ENCODE peak calls at places on chromosomes 2 and 18, in six cellular contexts. W is HCT116, F is NB4, I is skeletal muscle cell, D is MM.1S, K is uterus. E is an unnamed sample.

GRCh38 chr2:97742381-97742847 is 29.0 kb downstream of the ZAP70 start:
- DNase-seq in W (no peak), F (peak), I (no peak), D (no peak), K (no peak), E (no peak)

GRCh38 chr2:212032536-212033219 is 505.9 kb downstream of the ERBB4 start:
- DNase-seq in W (no peak), F (no peak), I (no peak), D (no peak), K (no peak), E (no peak)

GRCh38 chr18:76932026-76932819 is 109.9 kb downstream of the ZNF236 start:
- DNase-seq in W (no peak), F (no peak), I (peak), D (no peak), K (peak), E (no peak)

GRCh38 chr2:167510071-167510759 is 621.9 kb downstream of the XIRP2 start:
- DNase-seq in W (no peak), F (no peak), I (no peak), D (no peak), K (no peak), E (no peak)

GRCh38 chr2:99880148-99880983 is 262.0 kb downstream of the AFF3 start:
- DNase-seq in W (no peak), F (no peak), I (peak), D (no peak), K (no peak), E (no peak)

GRCh38 chr18:59249186-59249774 is 24.0 kb downstream of the RAX start:
- DNase-seq in W (peak), F (peak), I (peak), D (peak), K (peak), E (peak)

GRCh38 chr2:12333293-12333692 is 383.4 kb upstream of the TRIB2 start:
- DNase-seq in W (no peak), F (no peak), I (no peak), D (no peak), K (no peak), E (no peak)

GRCh38 chr2:122856696-122857095 is 1101.2 kb downstream of the TSN start:
- DNase-seq in W (no peak), F (no peak), I (no peak), D (no peak), K (no peak), E (no peak)

GRCh38 chr2:216391401-216391800 is 19.1 kb upstream of the MARCHF4 start:
- DNase-seq in W (no peak), F (no peak), I (no peak), D (no peak), K (no peak), E (no peak)

GRCh38 chr2:189115126-189115525 is 64.4 kb downstream of the COL5A2 start:
- DNase-seq in W (peak), F (no peak), I (no peak), D (no peak), K (no peak), E (no peak)

GRCh38 chr2:217064234-217065103 is 204.6 kb upstream of the TNP1 start:
- DNase-seq in W (no peak), F (peak), I (peak), D (no peak), K (peak), E (no peak)

GRCh38 chr2:53740170-53740569 is 27.4 kb upstream of the CHAC2 start:
- DNase-seq in W (peak), F (peak), I (no peak), D (no peak), K (no peak), E (no peak)

GRCh38 chr2:179483131-179483530 is 218.5 kb upstream of the SESTD1 start:
- DNase-seq in W (no peak), F (no peak), I (no peak), D (no peak), K (no peak), E (no peak)

GRCh38 chr2:188235364-188235763 is 56.3 kb upstream of the GULP1 start:
- DNase-seq in W (no peak), F (peak), I (no peak), D (no peak), K (no peak), E (no peak)

GRCh38 chr18:35661483-35662146 is 80.1 kb downstream of the GALNT1 start:
- DNase-seq in W (no peak), F (peak), I (no peak), D (peak), K (no peak), E (no peak)

GRCh38 chr18:79630266-79631095 is 49.1 kb upstream of the CTDP1 start:
- DNase-seq in W (no peak), F (peak), I (no peak), D (no peak), K (no peak), E (no peak)

GRCh38 chr18:22913861-22914260 is 19.3 kb upstream of the RBBP8 start:
- DNase-seq in W (peak), F (no peak), I (no peak), D (no peak), K (no peak), E (no peak)

GRCh38 chr2:6764968-6765723 is 100.6 kb downstream of the CMPK2 start:
- DNase-seq in W (no peak), F (no peak), I (no peak), D (no peak), K (no peak), E (no peak)

GRCh38 chr2:104050632-104051242 is 803.2 kb upstream of the POU3F3 start:
- DNase-seq in W (no peak), F (no peak), I (no peak), D (no peak), K (no peak), E (no peak)

DNA sequence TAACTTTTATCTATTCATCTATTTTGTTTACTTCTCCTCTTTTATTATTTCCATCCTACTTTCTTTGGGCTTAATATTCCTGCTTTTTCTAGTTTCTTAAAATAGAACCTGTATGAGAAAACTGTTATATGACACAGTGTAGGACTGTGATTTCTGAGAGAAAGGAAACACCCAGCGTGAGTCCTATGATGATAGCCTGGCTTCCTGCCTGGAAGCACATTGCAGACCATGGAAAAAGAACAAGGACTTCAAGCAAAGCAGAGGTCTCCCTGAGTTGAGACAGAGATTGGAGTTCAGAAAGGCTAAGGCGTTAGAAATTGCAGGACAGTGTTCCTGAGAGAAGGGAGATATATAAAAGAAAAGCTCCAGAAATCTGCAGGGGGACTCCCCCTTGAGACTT is 7.8 kb downstream of the RBM44 start:
- DNase-seq in W (no peak), F (no peak), I (no peak), D (no peak), K (no peak), E (no peak)
- H3K4me3 ChIP-seq in W (no peak), F (no peak), I (no peak), D (no peak), K (no peak), E (no peak)

GRCh38 chr2:201188449-201188848 is 5.5 kb downstream of the CASP10 start:
- DNase-seq in W (no peak), F (no peak), I (no peak), D (no peak), K (no peak), E (no peak)

GRCh38 chr2:201180010-201180409 is 2.9 kb upstream of the CASP10 start:
- DNase-seq in W (no peak), F (peak), I (no peak), D (no peak), K (no peak), E (no peak)

GRCh38 chr2:201185863-201186262 is 2.9 kb downstream of the CASP10 start:
- DNase-seq in W (no peak), F (peak), I (no peak), D (no peak), K (no peak), E (no peak)

GRCh38 chr2:201182650-201183372 is at the start of gene CASP10:
- DNase-seq in W (peak), F (peak), I (no peak), D (peak), K (no peak), E (peak)

DNA sequence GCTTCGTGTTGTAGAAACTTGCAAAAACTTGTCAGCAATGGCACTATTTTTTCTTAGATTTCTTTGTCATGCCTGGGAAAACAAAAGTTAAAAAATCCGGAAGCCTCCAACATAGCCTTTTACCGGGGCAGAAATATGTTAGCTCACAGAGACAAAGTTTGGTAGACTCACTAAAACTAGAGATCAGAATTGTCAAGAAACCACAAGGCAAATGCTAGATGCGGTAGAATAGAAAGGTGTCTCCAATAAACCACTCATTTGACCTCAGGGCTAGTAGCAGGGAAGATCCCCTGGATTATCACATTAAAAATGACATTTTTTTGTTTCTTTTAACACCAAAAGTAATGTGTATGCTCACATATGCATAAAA is 417 bp downstream of the CASP10 start:
- DNase-seq in W (no peak), F (no peak), I (no peak), D (peak), K (no peak), E (no peak)
- H3K4me3 ChIP-seq in W (peak), F (peak), I (no peak), D (peak), K (peak), E (peak)

GRCh38 chr2:174025271-174026121 is 60.3 kb upstream of the SP3 start:
- DNase-seq in W (no peak), F (peak), I (peak), D (no peak), K (peak), E (no peak)
- H3K4me3 ChIP-seq in W (no peak), F (no peak), I (no peak), D (no peak), K (no peak), E (no peak)

GRCh38 chr2:74439373-74440004 is 2.2 kb downstream of the RTKN start:
- DNase-seq in W (no peak), F (no peak), I (no peak), D (no peak), K (no peak), E (no peak)
- H3K4me3 ChIP-seq in W (peak), F (no peak), I (peak), D (peak), K (peak), E (no peak)

GRCh38 chr2:231786177-231786916 is at the start of gene COPS7B:
- DNase-seq in W (peak), F (peak), I (peak), D (peak), K (peak), E (peak)
- H3K4me3 ChIP-seq in W (peak), F (peak), I (peak), D (peak), K (peak), E (peak)

GRCh38 chr2:173983414-173983871 is 18.3 kb upstream of the SP3 start:
- DNase-seq in W (no peak), F (no peak), I (peak), D (no peak), K (no peak), E (no peak)

GRCh38 chr2:173986805-173987204 is 21.6 kb upstream of the SP3 start:
- DNase-seq in W (no peak), F (no peak), I (peak), D (no peak), K (peak), E (no peak)

GRCh38 chr2:173982918-173983317 is 17.7 kb upstream of the SP3 start:
- DNase-seq in W (no peak), F (no peak), I (peak), D (no peak), K (peak), E (no peak)

GRCh38 chr2:173985595-173985994 is 20.4 kb upstream of the SP3 start:
- DNase-seq in W (no peak), F (no peak), I (no peak), D (no peak), K (no peak), E (no peak)

GRCh38 chr2:173984866-173985588 is 19.9 kb upstream of the SP3 start:
- DNase-seq in W (no peak), F (no peak), I (no peak), D (no peak), K (peak), E (no peak)
- H3K4me3 ChIP-seq in W (no peak), F (no peak), I (no peak), D (no peak), K (no peak), E (no peak)

GRCh38 chr2:172105715-172106124 is 3.0 kb upstream of the DLX2 start:
- DNase-seq in W (no peak), F (no peak), I (no peak), D (no peak), K (no peak), E (no peak)

GRCh38 chr2:172101707-172102158 is 967 bp downstream of the DLX2 start:
- DNase-seq in W (no peak), F (peak), I (no peak), D (no peak), K (no peak), E (no peak)

GRCh38 chr2:172102159-172102857 is 392 bp downstream of the DLX2 start:
- DNase-seq in W (no peak), F (peak), I (peak), D (no peak), K (no peak), E (no peak)

GRCh38 chr2:172102858-172103359 is at the start of gene DLX2:
- DNase-seq in W (peak), F (peak), I (peak), D (peak), K (peak), E (no peak)

DNA sequence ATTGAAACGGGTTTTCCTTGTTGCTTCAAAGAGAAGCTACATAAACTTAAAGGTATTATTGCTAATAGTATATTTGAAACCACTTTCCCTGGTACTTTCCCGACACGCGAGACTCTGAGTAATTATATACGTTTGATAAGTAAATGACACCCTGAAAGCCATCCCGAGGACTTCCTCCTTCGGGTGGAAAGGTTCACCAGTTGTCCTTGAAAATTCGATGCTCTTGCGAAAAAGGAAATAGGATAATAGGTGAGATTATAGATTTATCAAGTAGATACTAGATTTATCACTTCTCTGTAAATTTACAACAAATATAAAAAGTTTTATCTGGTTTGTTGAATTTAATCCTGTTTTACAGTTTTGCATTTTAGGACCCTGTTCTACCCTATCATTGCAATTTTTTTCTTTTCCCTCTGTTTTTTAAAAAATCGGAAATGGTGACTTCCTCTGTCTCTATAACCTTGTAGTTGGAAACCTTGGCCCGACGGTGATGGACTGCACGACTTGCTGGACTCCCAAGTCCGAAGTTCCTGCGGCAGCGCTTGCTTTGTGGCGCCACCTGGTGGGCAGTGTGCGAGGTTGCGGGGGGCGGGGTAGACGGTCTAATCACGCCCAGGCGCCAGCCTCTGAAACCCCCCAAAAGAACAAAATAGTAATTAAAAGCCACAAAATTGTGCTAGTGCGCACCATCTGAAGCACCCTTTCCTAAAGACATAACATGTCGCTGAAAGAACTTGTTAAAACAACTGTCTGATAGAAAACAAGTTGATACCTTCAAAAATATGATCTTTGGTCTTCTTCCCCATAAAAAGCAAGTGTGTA is 982 bp upstream of the DLX2 start:
- DNase-seq in W (peak), F (peak), I (peak), D (peak), K (peak), E (peak)
- H3K4me3 ChIP-seq in W (peak), F (peak), I (peak), D (peak), K (no peak), E (no peak)

DNA sequence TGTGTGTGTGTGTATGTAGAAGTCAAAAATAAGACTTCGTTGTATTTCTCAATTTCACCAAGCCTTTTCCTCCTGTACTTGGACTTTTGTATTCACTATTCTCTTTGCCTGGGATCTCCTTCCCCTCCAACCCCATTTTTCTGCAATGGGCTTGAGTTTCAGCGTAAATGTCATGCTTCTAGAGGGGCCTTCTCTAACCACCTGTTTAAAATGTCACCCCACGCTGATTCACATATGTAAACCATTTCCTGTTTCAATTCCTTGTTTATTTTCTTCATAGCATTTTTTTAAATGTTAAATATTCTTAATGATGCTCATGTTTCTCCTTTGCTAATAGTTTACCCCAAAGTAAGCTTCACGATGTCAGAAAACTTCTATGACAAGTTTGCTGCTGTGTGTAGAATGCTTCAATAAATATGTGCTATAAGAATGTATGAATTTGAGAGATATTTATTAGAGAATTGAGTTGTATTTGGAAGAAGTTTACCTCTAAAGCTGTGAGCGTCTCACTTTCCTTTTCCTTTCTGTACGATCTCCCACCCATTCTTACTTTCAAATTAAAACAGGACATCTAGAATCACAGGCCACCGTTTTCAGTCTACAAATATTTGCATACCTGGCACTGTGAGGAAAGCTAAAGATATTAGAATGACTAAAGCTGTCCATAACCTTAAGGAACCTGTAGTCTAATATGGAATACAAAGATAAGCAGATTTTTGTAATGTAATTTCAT is 762.4 kb downstream of the LRRTM4 start:
- DNase-seq in W (no peak), F (no peak), I (no peak), D (peak), K (no peak), E (no peak)
- H3K4me3 ChIP-seq in W (no peak), F (no peak), I (no peak), D (peak), K (no peak), E (no peak)

GRCh38 chr2:42207826-42208225 is 38.7 kb downstream of the EML4 start:
- DNase-seq in W (no peak), F (no peak), I (no peak), D (no peak), K (no peak), E (no peak)
- H3K4me3 ChIP-seq in W (no peak), F (no peak), I (no peak), D (no peak), K (no peak), E (no peak)

GRCh38 chr2:191266201-191266600 is 21.0 kb downstream of the MYO1B start:
- DNase-seq in W (no peak), F (no peak), I (no peak), D (no peak), K (no peak), E (no peak)

GRCh38 chr2:191274404-191274803 is 29.2 kb downstream of the MYO1B start:
- DNase-seq in W (no peak), F (peak), I (no peak), D (peak), K (no peak), E (no peak)

GRCh38 chr2:191272064-191272463 is 26.9 kb downstream of the MYO1B start:
- DNase-seq in W (no peak), F (no peak), I (no peak), D (no peak), K (no peak), E (no peak)

GRCh38 chr2:191268596-191268995 is 23.4 kb downstream of the MYO1B start:
- DNase-seq in W (no peak), F (no peak), I (no peak), D (no peak), K (no peak), E (no peak)

GRCh38 chr2:191270303-191271178 is 25.3 kb downstream of the MYO1B start:
- DNase-seq in W (no peak), F (no peak), I (no peak), D (no peak), K (no peak), E (no peak)
- H3K4me3 ChIP-seq in W (no peak), F (no peak), I (no peak), D (no peak), K (no peak), E (no peak)